ENCODE peak calls at places on chromosomes 7 and 10, in six cellular contexts. D is Jurkat, Clone E6-1; Y is KBM-7; S is NCI-H446 treated with DMSO at 0.1 percent for 48 hours; J is fibroblast of lung; F is activated T-helper 1 cell treated with anti-CD3 and anti-CD28 coated beads, Interleukin-2, amount 50 U/mL, for 16 hours. V is an unnamed sample.

GRCh38 chr7:41912851-41913580 is 210.1 kb upstream of the INHBA start:
- DNase-seq in J (no peak), F (no peak), D (no peak), S (no peak), Y (no peak), V (no peak)

GRCh38 chr7:105682331-105683070 is 101.2 kb upstream of the EFCAB10 start:
- DNase-seq in J (peak; percentile 60), Y (no peak), S (peak; percentile 42), F (no peak), D (no peak), V (no peak)

GRCh38 chr10:47367646-47368045 is 16.4 kb downstream of the ZNF488 start:
- DNase-seq in S (no peak), J (no peak), D (no peak), Y (no peak), F (no peak), V (no peak)

GRCh38 chr10:110269641-110270318 is 34.9 kb downstream of the SMNDC1 start:
- DNase-seq in J (peak; percentile 53), Y (no peak), D (no peak), S (peak; percentile 61), F (no peak), V (no peak)

GRCh38 chr7:117871778-117872538 is 1.3 kb downstream of the CTTNBP2 start:
- DNase-seq in F (no peak), J (peak; percentile 32), Y (peak; percentile 56), S (no peak), D (no peak), V (no peak)

GRCh38 chr7:69811682-69812344 is 213.5 kb downstream of the AUTS2 start:
- DNase-seq in F (no peak), D (no peak), J (no peak), Y (no peak), S (no peak), V (no peak)

GRCh38 chr10:79224992-79225391 is 122.3 kb upstream of the PPIF start:
- DNase-seq in S (no peak), Y (no peak), F (no peak), D (no peak), J (no peak), V (no peak)

GRCh38 chr7:156353352-156353751 is 287.2 kb upstream of the RNF32 start:
- DNase-seq in J (no peak), D (no peak), Y (no peak), F (no peak), S (no peak), V (no peak)

GRCh38 chr7:135716677-135717238 is 11.2 kb downstream of the SLC13A4 start:
- DNase-seq in Y (no peak), F (no peak), J (peak; percentile 94), D (no peak), S (peak; percentile 99), V (no peak)

GRCh38 chr10:68470300-68470699 is 1.5 kb downstream of the DNA2 start:
- DNase-seq in Y (no peak), D (no peak), S (no peak), J (no peak), F (no peak), V (no peak)

V was measured in activated CD4-positive, CD25-positive, alpha-beta regulatory T cell.